ENCODE peak calls at places on chromosomes 4 and X, in five cellular contexts. One of them, this sample, is unnamed.

GRCh38 chrX:122475306-122475705 is 708.8 kb upstream of the GRIA3 start:
- DNase-seq in HFFc6: peak; percentile 2
- DNase-seq in IMR-90: no peak
- DNase-seq in left ventricle myocardium inferior: no peak
- DNase-seq in fibroblast of lung: no peak
- DNase-seq in this sample: no peak

GRCh38 chr4:71333960-71334951 is 4.6 kb upstream of the SLC4A4 start:
- DNase-seq in IMR-90: peak; percentile 66
- DNase-seq in HFFc6: peak; percentile 72
- DNase-seq in left ventricle myocardium inferior: no peak
- DNase-seq in fibroblast of lung: peak; percentile 40
- DNase-seq in this sample: no peak

GRCh38 chr4:102843938-102844337 is 16.6 kb upstream of the UBE2D3 start:
- DNase-seq in HFFc6: peak; percentile 36
- DNase-seq in fibroblast of lung: no peak
- DNase-seq in left ventricle myocardium inferior: no peak
- DNase-seq in IMR-90: no peak
- DNase-seq in this sample: no peak

GRCh38 chrX:21757960-21758359 is at the start of gene SMPX:
- DNase-seq in HFFc6: no peak
- DNase-seq in IMR-90: no peak
- DNase-seq in left ventricle myocardium inferior: peak; percentile 25
- DNase-seq in fibroblast of lung: no peak
- DNase-seq in this sample: no peak

GRCh38 chrX:2714551-2714950 is 23.5 kb downstream of the CD99 start:
- DNase-seq in left ventricle myocardium inferior: no peak
- DNase-seq in HFFc6: no peak
- DNase-seq in IMR-90: no peak
- DNase-seq in fibroblast of lung: no peak
- DNase-seq in this sample: no peak

GRCh38 chr4:77203380-77204197 is 46.6 kb downstream of the CCNG2 start:
- DNase-seq in fibroblast of lung: peak; percentile 86
- DNase-seq in IMR-90: peak; percentile 82
- DNase-seq in HFFc6: peak; percentile 76
- DNase-seq in left ventricle myocardium inferior: peak; percentile 23
- DNase-seq in this sample: no peak

GRCh38 chr4:2069986-2070385 is 10.9 kb downstream of the NAT8L start:
- DNase-seq in left ventricle myocardium inferior: no peak
- DNase-seq in HFFc6: no peak
- DNase-seq in fibroblast of lung: no peak
- DNase-seq in IMR-90: no peak
- DNase-seq in this sample: no peak

GRCh38 chrX:40333344-40333743 is 235.6 kb upstream of the BCOR start:
- DNase-seq in fibroblast of lung: no peak
- DNase-seq in left ventricle myocardium inferior: no peak
- DNase-seq in IMR-90: no peak
- DNase-seq in HFFc6: no peak
- DNase-seq in this sample: no peak

GRCh38 chr4:7104366-7105031 is 36.6 kb upstream of the GRPEL1 start:
- DNase-seq in fibroblast of lung: no peak
- DNase-seq in left ventricle myocardium inferior: no peak
- DNase-seq in HFFc6: no peak
- DNase-seq in IMR-90: no peak
- DNase-seq in this sample: no peak

GRCh38 chr4:77201343-77201742 is 44.3 kb downstream of the CCNG2 start:
- DNase-seq in fibroblast of lung: no peak
- DNase-seq in left ventricle myocardium inferior: no peak
- DNase-seq in IMR-90: peak; percentile 43
- DNase-seq in HFFc6: peak; percentile 27
- DNase-seq in this sample: no peak

GRCh38 chr4:146661368-146661767 is 22.7 kb downstream of the POU4F2 start:
- DNase-seq in left ventricle myocardium inferior: no peak
- DNase-seq in fibroblast of lung: no peak
- DNase-seq in IMR-90: no peak
- DNase-seq in HFFc6: no peak
- DNase-seq in this sample: no peak

GRCh38 chrX:70454441-70455365 is 10.1 kb downstream of the DLG3 start:
- DNase-seq in fibroblast of lung: peak; percentile 66
- DNase-seq in IMR-90: peak; percentile 53
- DNase-seq in HFFc6: no peak
- DNase-seq in left ventricle myocardium inferior: peak; percentile 71
- DNase-seq in this sample: no peak

GRCh38 chr4:42513748-42514490 is 116.6 kb downstream of the SHISA3 start:
- DNase-seq in fibroblast of lung: no peak
- DNase-seq in IMR-90: no peak
- DNase-seq in left ventricle myocardium inferior: no peak
- DNase-seq in HFFc6: no peak
- DNase-seq in this sample: no peak

GRCh38 chr4:180099962-180100361 is 2143.2 kb upstream of the TENM3 start:
- DNase-seq in left ventricle myocardium inferior: no peak
- DNase-seq in HFFc6: no peak
- DNase-seq in fibroblast of lung: no peak
- DNase-seq in IMR-90: no peak
- DNase-seq in this sample: no peak

GRCh38 chrX:70979136-70979762 is 48.4 kb upstream of the SLC7A3 start:
- DNase-seq in left ventricle myocardium inferior: no peak
- DNase-seq in HFFc6: peak; percentile 28
- DNase-seq in fibroblast of lung: peak; percentile 48
- DNase-seq in IMR-90: peak; percentile 52
- DNase-seq in this sample: no peak

GRCh38 chr4:174036111-174036510 is 247.4 kb downstream of the FBXO8 start:
- DNase-seq in IMR-90: no peak
- DNase-seq in HFFc6: no peak
- DNase-seq in fibroblast of lung: no peak
- DNase-seq in left ventricle myocardium inferior: no peak
- DNase-seq in this sample: no peak

GRCh38 chr4:120850048-120850599 is 72.4 kb downstream of the PRDM5 start:
- DNase-seq in fibroblast of lung: peak; percentile 28
- DNase-seq in HFFc6: peak; percentile 41
- DNase-seq in left ventricle myocardium inferior: no peak
- DNase-seq in IMR-90: peak; percentile 68
- DNase-seq in this sample: no peak

GRCh38 chr4:17616283-17616682 is 1.8 kb downstream of the MED28 start:
- DNase-seq in HFFc6: no peak
- DNase-seq in IMR-90: no peak
- DNase-seq in fibroblast of lung: no peak
- DNase-seq in left ventricle myocardium inferior: no peak
- DNase-seq in this sample: no peak

GRCh38 chr4:185847352-185848078 is 35.5 kb upstream of the SORBS2 start:
- DNase-seq in fibroblast of lung: peak; percentile 70
- DNase-seq in HFFc6: peak; percentile 85
- DNase-seq in left ventricle myocardium inferior: peak; percentile 76
- DNase-seq in IMR-90: peak; percentile 73
- DNase-seq in this sample: no peak

GRCh38 chr4:56742080-56742871 is 61.2 kb upstream of the HOPX start:
- DNase-seq in left ventricle myocardium inferior: no peak
- DNase-seq in HFFc6: peak; percentile 28
- DNase-seq in IMR-90: peak; percentile 19
- DNase-seq in fibroblast of lung: no peak
- DNase-seq in this sample: no peak

GRCh38 chrX:3811331-3812311 is 98.2 kb upstream of the PRKX start:
- DNase-seq in fibroblast of lung: peak; percentile 67
- DNase-seq in HFFc6: peak; percentile 16
- DNase-seq in left ventricle myocardium inferior: no peak
- DNase-seq in IMR-90: peak; percentile 58
- DNase-seq in this sample: no peak

GRCh38 chrX:141201962-141202361 is 25.0 kb upstream of the LDOC1 start:
- DNase-seq in left ventricle myocardium inferior: no peak
- DNase-seq in IMR-90: no peak
- DNase-seq in fibroblast of lung: no peak
- DNase-seq in HFFc6: no peak
- DNase-seq in this sample: no peak

GRCh38 chr4:169024762-169025161 is 14.7 kb upstream of the CBR4 start:
- DNase-seq in HFFc6: peak; percentile 30
- DNase-seq in fibroblast of lung: peak; percentile 71
- DNase-seq in IMR-90: peak; percentile 59
- DNase-seq in left ventricle myocardium inferior: no peak
- DNase-seq in this sample: no peak

DNA sequence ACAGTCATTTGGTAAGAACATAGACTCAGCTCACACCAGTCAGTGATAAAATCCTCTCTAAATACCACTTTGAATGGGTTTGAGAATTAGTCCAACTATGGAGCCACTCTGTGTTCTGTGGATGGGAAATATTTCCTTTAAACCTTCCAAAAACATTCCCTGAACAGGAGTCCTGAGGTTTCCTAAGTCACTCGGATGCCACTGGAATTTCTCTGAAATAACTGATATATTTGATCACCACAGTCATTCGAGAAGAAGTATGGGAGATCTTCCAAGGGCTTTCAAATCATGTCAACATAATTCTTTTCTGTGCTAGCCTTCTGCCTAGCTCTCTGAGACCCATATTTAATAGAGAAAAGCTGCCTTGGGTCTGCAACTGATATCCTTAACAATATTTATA is 958.6 kb downstream of the STIM2 start:
- DNase-seq in fibroblast of lung: no peak
- DNase-seq in HFFc6: no peak
- DNase-seq in IMR-90: no peak
- DNase-seq in left ventricle myocardium inferior: no peak
- DNase-seq in this sample: no peak
- TF ChIP-seq CTCF in fibroblast of lung: no peak
- TF ChIP-seq CTCF in HFFc6: no peak
- TF ChIP-seq CTCF in IMR-90: no peak
- TF ChIP-seq CTCF in left ventricle myocardium inferior: no peak
- TF ChIP-seq CTCF in this sample: no peak

GRCh38 chr4:67126115-67126514 is 419.2 kb downstream of the CENPC start:
- DNase-seq in fibroblast of lung: no peak
- DNase-seq in HFFc6: no peak
- DNase-seq in left ventricle myocardium inferior: no peak
- DNase-seq in IMR-90: no peak
- DNase-seq in this sample: no peak

DNA sequence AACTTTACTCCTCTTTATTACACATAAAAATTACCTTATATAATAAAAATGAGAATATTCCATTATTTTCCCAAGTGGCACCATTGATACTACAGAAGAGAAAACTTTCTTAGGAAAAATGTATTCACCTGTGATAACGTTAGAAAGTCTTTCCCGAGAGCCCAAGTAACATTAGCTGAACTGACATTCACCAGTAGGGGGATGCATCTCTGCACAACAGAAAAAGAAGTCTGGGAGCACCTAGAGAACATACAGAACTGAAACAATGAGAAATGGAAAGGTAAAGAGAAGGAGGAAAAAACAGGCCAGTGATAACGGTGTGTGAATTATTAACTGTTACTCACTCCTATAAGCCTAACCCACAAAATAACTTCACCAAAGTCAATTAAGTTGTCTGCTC is 423.3 kb downstream of the CENPC start:
- DNase-seq in fibroblast of lung: no peak
- DNase-seq in left ventricle myocardium inferior: no peak
- DNase-seq in IMR-90: no peak
- DNase-seq in HFFc6: no peak
- DNase-seq in this sample: no peak
- TF ChIP-seq CTCF in fibroblast of lung: no peak
- TF ChIP-seq CTCF in left ventricle myocardium inferior: peak; percentile 32
- TF ChIP-seq CTCF in IMR-90: no peak
- TF ChIP-seq CTCF in HFFc6: no peak
- TF ChIP-seq CTCF in this sample: no peak

DNA sequence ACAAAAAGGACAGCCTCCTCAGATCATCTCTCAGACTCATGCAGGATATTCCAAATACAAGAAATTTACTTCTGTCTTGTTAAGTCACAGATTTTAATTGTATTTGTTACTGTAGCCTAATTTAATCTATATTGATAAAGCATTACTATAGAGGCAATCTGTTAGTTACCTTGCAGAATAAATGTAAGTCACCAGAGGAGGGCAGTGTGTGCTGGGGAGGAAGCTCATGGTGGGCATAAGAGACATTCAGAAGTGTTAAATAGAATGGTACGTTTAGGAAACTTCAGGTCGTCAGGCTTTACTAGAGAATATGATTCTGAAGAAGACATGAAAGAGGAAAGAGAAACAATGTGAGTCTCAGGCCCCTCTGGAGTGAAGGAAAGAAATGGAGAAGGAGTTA is 37.3 kb upstream of the INPP4B start:
- DNase-seq in fibroblast of lung: peak; percentile 28
- DNase-seq in HFFc6: no peak
- DNase-seq in IMR-90: peak; percentile 2
- DNase-seq in left ventricle myocardium inferior: no peak
- DNase-seq in this sample: no peak
- TF ChIP-seq CTCF in fibroblast of lung: peak; percentile 41
- TF ChIP-seq CTCF in HFFc6: peak; percentile 69
- TF ChIP-seq CTCF in IMR-90: peak; percentile 28
- TF ChIP-seq CTCF in left ventricle myocardium inferior: peak; percentile 56
- TF ChIP-seq CTCF in this sample: no peak

DNA sequence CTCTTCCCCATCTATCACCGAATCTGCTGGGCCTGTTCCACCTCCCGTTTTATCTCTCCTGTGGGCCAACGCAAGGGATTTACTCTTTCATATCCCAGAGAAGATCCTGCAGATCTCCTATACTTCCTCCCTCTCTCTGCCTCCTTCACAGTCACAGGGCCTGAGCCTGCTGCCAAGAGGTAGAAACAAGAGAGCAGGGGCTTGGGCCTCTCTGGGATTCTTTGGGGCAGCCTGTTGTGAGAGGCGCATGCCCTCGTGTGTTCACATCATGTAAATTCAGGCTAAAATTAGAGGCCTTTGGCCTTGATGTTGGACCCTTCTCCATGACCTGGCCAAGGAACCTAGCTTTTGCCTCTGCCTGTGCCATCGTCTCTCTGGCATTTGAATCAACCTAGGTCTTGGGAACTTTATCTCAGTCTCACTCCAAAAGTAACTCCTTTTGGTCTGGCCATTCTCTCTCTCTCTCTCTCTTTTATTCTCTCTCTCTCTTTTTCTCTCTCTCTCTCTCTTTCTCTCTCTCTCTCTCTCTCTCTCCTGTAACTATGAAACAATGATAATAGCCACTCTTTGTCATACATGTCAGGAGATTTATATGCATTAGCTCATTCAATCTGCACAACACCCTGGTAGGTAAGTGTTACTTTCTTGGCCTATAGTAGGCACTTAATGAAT is 20.0 kb upstream of the EFNB1 start:
- DNase-seq in HFFc6: peak; percentile 15
- DNase-seq in left ventricle myocardium inferior: peak; percentile 26
- DNase-seq in IMR-90: no peak
- DNase-seq in fibroblast of lung: no peak
- DNase-seq in this sample: no peak
- TF ChIP-seq CTCF in HFFc6: peak; percentile 53
- TF ChIP-seq CTCF in left ventricle myocardium inferior: peak; percentile 53
- TF ChIP-seq CTCF in IMR-90: peak; percentile 26
- TF ChIP-seq CTCF in fibroblast of lung: peak; percentile 26
- TF ChIP-seq CTCF in this sample: no peak

DNA sequence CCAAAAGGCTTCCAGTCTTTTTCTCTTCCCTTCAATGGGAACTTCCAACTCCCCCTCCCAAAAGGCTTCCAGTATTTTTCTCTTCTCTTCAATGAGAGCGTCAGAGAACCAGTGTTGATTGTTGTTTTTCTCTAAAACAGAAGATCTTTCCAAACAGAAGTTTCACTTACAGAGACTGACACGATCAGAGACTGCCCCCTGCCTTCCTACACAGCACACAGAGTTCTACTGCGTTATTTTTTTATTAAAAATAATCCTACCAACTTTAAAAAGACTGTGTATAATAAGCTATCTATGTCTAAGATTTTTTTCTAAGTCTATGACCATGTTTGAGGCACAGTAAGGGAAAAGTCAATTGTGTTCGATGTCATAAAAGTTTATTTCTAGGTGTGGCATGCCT is 3.5 kb upstream of the HTR2C start:
- DNase-seq in left ventricle myocardium inferior: no peak
- DNase-seq in IMR-90: no peak
- DNase-seq in HFFc6: no peak
- DNase-seq in fibroblast of lung: peak; percentile 29
- DNase-seq in this sample: no peak
- TF ChIP-seq CTCF in left ventricle myocardium inferior: no peak
- TF ChIP-seq CTCF in IMR-90: no peak
- TF ChIP-seq CTCF in HFFc6: no peak
- TF ChIP-seq CTCF in fibroblast of lung: peak; percentile 42
- TF ChIP-seq CTCF in this sample: no peak